ENCODE peak calls at places on chromosomes 2 and 18, in eight cellular contexts. U is cardiac muscle cell, Q is right lobe of liver, S is GM20000, C is ACHN, O is RCC 7860, R is C1 segment of cervical spinal cord, X is A673. N is an unnamed sample.

GRCh38 chr2:68284896-68285295 is 32.6 kb upstream of the PPP3R1 start:
- DNase-seq in Q (no peak), O (no peak), S (no peak), R (no peak), X (peak), C (no peak), U (peak), N (no peak)

GRCh38 chr2:41965886-41966285 is 81.9 kb upstream of the PKDCC start:
- DNase-seq in U (peak), O (no peak), R (no peak), Q (peak), S (no peak), X (no peak), C (peak), N (peak)

GRCh38 chr2:237354930-237355329 is 59.0 kb downstream of the COL6A3 start:
- DNase-seq in S (no peak), C (no peak), O (no peak), U (peak), Q (no peak), X (no peak), R (no peak), N (peak)

GRCh38 chr2:122020377-122020776 is 264.9 kb downstream of the TSN start:
- DNase-seq in S (no peak), Q (no peak), C (no peak), X (no peak), O (no peak), R (no peak), U (no peak), N (no peak)

GRCh38 chr2:31138037-31138962 is at the start of gene GALNT14:
- DNase-seq in R (no peak), O (peak), X (peak), S (peak), C (peak), U (peak), Q (peak), N (peak)

GRCh38 chr2:176751314-176751713 is 461.3 kb upstream of the HNRNPA3 start:
- DNase-seq in U (no peak), Q (no peak), S (no peak), C (no peak), O (no peak), R (no peak), X (no peak), N (no peak)

GRCh38 chr2:29053223-29053622 is 21.1 kb downstream of the PCARE start:
- DNase-seq in O (no peak), U (no peak), S (no peak), Q (no peak), X (no peak), R (no peak), C (no peak), N (no peak)

GRCh38 chr18:34224423-34225217 is at the start of gene NOL4:
- DNase-seq in C (peak), R (peak), Q (peak), U (peak), X (peak), O (no peak), S (peak), N (peak)

GRCh38 chr18:11323359-11323819 is 174.0 kb upstream of the PIEZO2 start:
- DNase-seq in S (no peak), O (peak), U (peak), Q (no peak), C (peak), X (peak), R (no peak), N (peak)

GRCh38 chr2:201144101-201145051 is 28.4 kb downstream of the CFLAR start:
- DNase-seq in R (no peak), U (no peak), Q (no peak), O (no peak), S (no peak), C (no peak), X (no peak), N (no peak)

GRCh38 chr2:86746903-86747302 is 26.8 kb downstream of the RMND5A start:
- DNase-seq in C (no peak), O (no peak), Q (no peak), X (no peak), U (no peak), S (no peak), R (no peak), N (no peak)

GRCh38 chr18:56038258-56039030 is 450.5 kb upstream of the TCF4 start:
- DNase-seq in Q (no peak), R (no peak), U (no peak), O (no peak), X (no peak), S (no peak), C (no peak), N (no peak)

GRCh38 chr18:65235966-65236634 is 514.7 kb upstream of the CDH7 start:
- DNase-seq in Q (no peak), O (no peak), X (peak), S (no peak), R (no peak), C (no peak), U (no peak), N (peak)

GRCh38 chr2:130154773-130155765 is 10.2 kb upstream of the CCDC74B start:
- DNase-seq in O (no peak), S (no peak), R (no peak), C (no peak), X (no peak), Q (no peak), U (no peak), N (no peak)